ENCODE peak calls at places on chromosomes 13 and 19, in five cellular contexts. One of them, this sample, is unnamed.
A peak's percentile ranks its signal among the peaks of the same experiment; 100 is the strongest.

GRCh38 chr13:40186636-40187323 is 479.7 kb downstream of the FOXO1 start:
- DNase-seq in NCI-H1105: no peak
- DNase-seq in endothelial cell: no peak
- DNase-seq in CD4-positive, alpha-beta T cell: peak; percentile 22
- DNase-seq in stimulated activated CD4-positive, alpha-beta T cell treated with anti-CD3 and anti-CD28 coated beads, Interleukin-2, amount 100 ng/mL, for 48 hours: no peak
- DNase-seq in this sample: no peak

GRCh38 chr13:43054803-43055802 is 31.7 kb downstream of the DNAJC15 start:
- DNase-seq in stimulated activated CD4-positive, alpha-beta T cell treated with anti-CD3 and anti-CD28 coated beads, Interleukin-2, amount 100 ng/mL, for 48 hours: no peak
- DNase-seq in CD4-positive, alpha-beta T cell: peak; percentile 10
- DNase-seq in endothelial cell: peak; percentile 5
- DNase-seq in NCI-H1105: no peak
- DNase-seq in this sample: peak; percentile 80

GRCh38 chr19:48715681-48716171 is 3.8 kb downstream of the MAMSTR start:
- DNase-seq in CD4-positive, alpha-beta T cell: no peak
- DNase-seq in stimulated activated CD4-positive, alpha-beta T cell treated with anti-CD3 and anti-CD28 coated beads, Interleukin-2, amount 100 ng/mL, for 48 hours: no peak
- DNase-seq in NCI-H1105: no peak
- DNase-seq in endothelial cell: no peak
- DNase-seq in this sample: no peak

GRCh38 chr19:42246869-42247630 is 4.6 kb upstream of the GSK3A start:
- DNase-seq in CD4-positive, alpha-beta T cell: no peak
- DNase-seq in NCI-H1105: no peak
- DNase-seq in endothelial cell: no peak
- DNase-seq in stimulated activated CD4-positive, alpha-beta T cell treated with anti-CD3 and anti-CD28 coated beads, Interleukin-2, amount 100 ng/mL, for 48 hours: no peak
- DNase-seq in this sample: peak; percentile 24

GRCh38 chr13:41709511-41709910 is 251.4 kb downstream of the VWA8 start:
- DNase-seq in stimulated activated CD4-positive, alpha-beta T cell treated with anti-CD3 and anti-CD28 coated beads, Interleukin-2, amount 100 ng/mL, for 48 hours: no peak
- DNase-seq in NCI-H1105: no peak
- DNase-seq in endothelial cell: no peak
- DNase-seq in CD4-positive, alpha-beta T cell: no peak
- DNase-seq in this sample: no peak

GRCh38 chr19:40356681-40357595 is 8.4 kb downstream of the PLD3 start:
- DNase-seq in stimulated activated CD4-positive, alpha-beta T cell treated with anti-CD3 and anti-CD28 coated beads, Interleukin-2, amount 100 ng/mL, for 48 hours: no peak
- DNase-seq in CD4-positive, alpha-beta T cell: no peak
- DNase-seq in NCI-H1105: no peak
- DNase-seq in endothelial cell: no peak
- DNase-seq in this sample: no peak

GRCh38 chr19:37333457-37333856 is 37.4 kb upstream of the ZNF527 start:
- DNase-seq in endothelial cell: no peak
- DNase-seq in CD4-positive, alpha-beta T cell: no peak
- DNase-seq in NCI-H1105: no peak
- DNase-seq in stimulated activated CD4-positive, alpha-beta T cell treated with anti-CD3 and anti-CD28 coated beads, Interleukin-2, amount 100 ng/mL, for 48 hours: no peak
- DNase-seq in this sample: peak; percentile 53

GRCh38 chr19:4197228-4197624 is 14.7 kb downstream of the ANKRD24 start:
- DNase-seq in stimulated activated CD4-positive, alpha-beta T cell treated with anti-CD3 and anti-CD28 coated beads, Interleukin-2, amount 100 ng/mL, for 48 hours: no peak
- DNase-seq in endothelial cell: no peak
- DNase-seq in NCI-H1105: no peak
- DNase-seq in CD4-positive, alpha-beta T cell: no peak
- DNase-seq in this sample: no peak

GRCh38 chr19:29675120-29675649 is 9.9 kb downstream of the PLEKHF1 start:
- DNase-seq in NCI-H1105: no peak
- DNase-seq in stimulated activated CD4-positive, alpha-beta T cell treated with anti-CD3 and anti-CD28 coated beads, Interleukin-2, amount 100 ng/mL, for 48 hours: no peak
- DNase-seq in endothelial cell: no peak
- DNase-seq in CD4-positive, alpha-beta T cell: no peak
- DNase-seq in this sample: no peak

GRCh38 chr13:96036515-96036914 is 16.7 kb downstream of the UGGT2 start:
- DNase-seq in CD4-positive, alpha-beta T cell: no peak
- DNase-seq in endothelial cell: no peak
- DNase-seq in NCI-H1105: no peak
- DNase-seq in stimulated activated CD4-positive, alpha-beta T cell treated with anti-CD3 and anti-CD28 coated beads, Interleukin-2, amount 100 ng/mL, for 48 hours: no peak
- DNase-seq in this sample: no peak

GRCh38 chr13:81929988-81930387 is 1589.1 kb upstream of the SPRY2 start:
- DNase-seq in NCI-H1105: no peak
- DNase-seq in stimulated activated CD4-positive, alpha-beta T cell treated with anti-CD3 and anti-CD28 coated beads, Interleukin-2, amount 100 ng/mL, for 48 hours: no peak
- DNase-seq in CD4-positive, alpha-beta T cell: no peak
- DNase-seq in endothelial cell: no peak
- DNase-seq in this sample: peak; percentile 48

GRCh38 chr19:30742539-30742938 is 370.4 kb downstream of the ZNF536 start:
- DNase-seq in NCI-H1105: no peak
- DNase-seq in CD4-positive, alpha-beta T cell: no peak
- DNase-seq in stimulated activated CD4-positive, alpha-beta T cell treated with anti-CD3 and anti-CD28 coated beads, Interleukin-2, amount 100 ng/mL, for 48 hours: no peak
- DNase-seq in endothelial cell: no peak
- DNase-seq in this sample: no peak

GRCh38 chr19:38669532-38669931 is 22.1 kb downstream of the ACTN4 start:
- DNase-seq in CD4-positive, alpha-beta T cell: peak; percentile 29
- DNase-seq in NCI-H1105: no peak
- DNase-seq in endothelial cell: no peak
- DNase-seq in stimulated activated CD4-positive, alpha-beta T cell treated with anti-CD3 and anti-CD28 coated beads, Interleukin-2, amount 100 ng/mL, for 48 hours: no peak
- DNase-seq in this sample: no peak

GRCh38 chr19:17967258-17968051 is 548 bp downstream of the KCNN1 start:
- DNase-seq in NCI-H1105: peak; percentile 16
- DNase-seq in endothelial cell: no peak
- DNase-seq in CD4-positive, alpha-beta T cell: no peak
- DNase-seq in stimulated activated CD4-positive, alpha-beta T cell treated with anti-CD3 and anti-CD28 coated beads, Interleukin-2, amount 100 ng/mL, for 48 hours: no peak
- DNase-seq in this sample: no peak

GRCh38 chr13:44271031-44271433 is 102.6 kb upstream of the SERP2 start:
- DNase-seq in NCI-H1105: no peak
- DNase-seq in stimulated activated CD4-positive, alpha-beta T cell treated with anti-CD3 and anti-CD28 coated beads, Interleukin-2, amount 100 ng/mL, for 48 hours: no peak
- DNase-seq in CD4-positive, alpha-beta T cell: no peak
- DNase-seq in endothelial cell: no peak
- DNase-seq in this sample: peak; percentile 90

GRCh38 chr19:55213547-55213946 is 4.2 kb upstream of the PTPRH start:
- DNase-seq in CD4-positive, alpha-beta T cell: no peak
- DNase-seq in stimulated activated CD4-positive, alpha-beta T cell treated with anti-CD3 and anti-CD28 coated beads, Interleukin-2, amount 100 ng/mL, for 48 hours: no peak
- DNase-seq in endothelial cell: no peak
- DNase-seq in NCI-H1105: no peak
- DNase-seq in this sample: no peak

GRCh38 chr13:76969488-76970365 is 21.4 kb downstream of the ACOD1 start:
- DNase-seq in NCI-H1105: no peak
- DNase-seq in stimulated activated CD4-positive, alpha-beta T cell treated with anti-CD3 and anti-CD28 coated beads, Interleukin-2, amount 100 ng/mL, for 48 hours: no peak
- DNase-seq in endothelial cell: no peak
- DNase-seq in CD4-positive, alpha-beta T cell: no peak
- DNase-seq in this sample: no peak

GRCh38 chr13:46577656-46578589 is 25.0 kb downstream of the LRCH1 start:
- DNase-seq in NCI-H1105: no peak
- DNase-seq in CD4-positive, alpha-beta T cell: no peak
- DNase-seq in endothelial cell: no peak
- DNase-seq in stimulated activated CD4-positive, alpha-beta T cell treated with anti-CD3 and anti-CD28 coated beads, Interleukin-2, amount 100 ng/mL, for 48 hours: no peak
- DNase-seq in this sample: peak; percentile 33

GRCh38 chr13:52848455-52849190 is at the start of gene PCDH8:
- DNase-seq in NCI-H1105: peak; percentile 66
- DNase-seq in stimulated activated CD4-positive, alpha-beta T cell treated with anti-CD3 and anti-CD28 coated beads, Interleukin-2, amount 100 ng/mL, for 48 hours: no peak
- DNase-seq in endothelial cell: peak; percentile 77
- DNase-seq in CD4-positive, alpha-beta T cell: no peak
- DNase-seq in this sample: no peak

GRCh38 chr19:5003781-5004180 is 34.9 kb downstream of the KDM4B start:
- DNase-seq in NCI-H1105: no peak
- DNase-seq in stimulated activated CD4-positive, alpha-beta T cell treated with anti-CD3 and anti-CD28 coated beads, Interleukin-2, amount 100 ng/mL, for 48 hours: no peak
- DNase-seq in CD4-positive, alpha-beta T cell: no peak
- DNase-seq in endothelial cell: no peak
- DNase-seq in this sample: no peak

GRCh38 chr19:44050740-44051653 is 839 bp upstream of the ZNF223 start:
- DNase-seq in endothelial cell: no peak
- DNase-seq in NCI-H1105: peak; percentile 62
- DNase-seq in stimulated activated CD4-positive, alpha-beta T cell treated with anti-CD3 and anti-CD28 coated beads, Interleukin-2, amount 100 ng/mL, for 48 hours: peak; percentile 6
- DNase-seq in CD4-positive, alpha-beta T cell: peak; percentile 8
- DNase-seq in this sample: peak; percentile 17

GRCh38 chr13:47135800-47136658 is 239.2 kb upstream of the HTR2A start:
- DNase-seq in NCI-H1105: no peak
- DNase-seq in CD4-positive, alpha-beta T cell: no peak
- DNase-seq in stimulated activated CD4-positive, alpha-beta T cell treated with anti-CD3 and anti-CD28 coated beads, Interleukin-2, amount 100 ng/mL, for 48 hours: no peak
- DNase-seq in endothelial cell: no peak
- DNase-seq in this sample: no peak

GRCh38 chr19:11736696-11737095 is 2.0 kb downstream of the ZNF823 start:
- DNase-seq in NCI-H1105: no peak
- DNase-seq in stimulated activated CD4-positive, alpha-beta T cell treated with anti-CD3 and anti-CD28 coated beads, Interleukin-2, amount 100 ng/mL, for 48 hours: no peak
- DNase-seq in CD4-positive, alpha-beta T cell: no peak
- DNase-seq in endothelial cell: no peak
- DNase-seq in this sample: peak; percentile 68

GRCh38 chr13:29849071-29849541 is 1.3 kb downstream of the UBL3 start:
- DNase-seq in NCI-H1105: no peak
- DNase-seq in CD4-positive, alpha-beta T cell: no peak
- DNase-seq in stimulated activated CD4-positive, alpha-beta T cell treated with anti-CD3 and anti-CD28 coated beads, Interleukin-2, amount 100 ng/mL, for 48 hours: no peak
- DNase-seq in endothelial cell: peak; percentile 7
- DNase-seq in this sample: peak; percentile 62

GRCh38 chr13:109938255-109938936 is 152.0 kb upstream of the IRS2 start:
- DNase-seq in stimulated activated CD4-positive, alpha-beta T cell treated with anti-CD3 and anti-CD28 coated beads, Interleukin-2, amount 100 ng/mL, for 48 hours: no peak
- DNase-seq in NCI-H1105: no peak
- DNase-seq in CD4-positive, alpha-beta T cell: no peak
- DNase-seq in endothelial cell: no peak
- DNase-seq in this sample: no peak

GRCh38 chr13:114151565-114152284 is 19.3 kb upstream of the RASA3 start:
- DNase-seq in NCI-H1105: peak; percentile 76
- DNase-seq in endothelial cell: no peak
- DNase-seq in stimulated activated CD4-positive, alpha-beta T cell treated with anti-CD3 and anti-CD28 coated beads, Interleukin-2, amount 100 ng/mL, for 48 hours: no peak
- DNase-seq in CD4-positive, alpha-beta T cell: peak; percentile 67
- DNase-seq in this sample: no peak

GRCh38 chr19:39126593-39127187 is 1.1 kb downstream of the PAK4 start:
- DNase-seq in endothelial cell: no peak
- DNase-seq in stimulated activated CD4-positive, alpha-beta T cell treated with anti-CD3 and anti-CD28 coated beads, Interleukin-2, amount 100 ng/mL, for 48 hours: no peak
- DNase-seq in NCI-H1105: no peak
- DNase-seq in CD4-positive, alpha-beta T cell: no peak
- DNase-seq in this sample: peak; percentile 23

GRCh38 chr19:29263305-29264080 is 50.5 kb upstream of the UQCRFS1 start:
- DNase-seq in stimulated activated CD4-positive, alpha-beta T cell treated with anti-CD3 and anti-CD28 coated beads, Interleukin-2, amount 100 ng/mL, for 48 hours: peak; percentile 57
- DNase-seq in endothelial cell: peak; percentile 77
- DNase-seq in NCI-H1105: peak; percentile 5
- DNase-seq in CD4-positive, alpha-beta T cell: peak; percentile 26
- DNase-seq in this sample: no peak

GRCh38 chr19:19460761-19461265 is 54.5 kb downstream of the TSSK6 start:
- DNase-seq in CD4-positive, alpha-beta T cell: peak; percentile 61
- DNase-seq in endothelial cell: peak; percentile 29
- DNase-seq in stimulated activated CD4-positive, alpha-beta T cell treated with anti-CD3 and anti-CD28 coated beads, Interleukin-2, amount 100 ng/mL, for 48 hours: peak; percentile 63
- DNase-seq in NCI-H1105: no peak
- DNase-seq in this sample: peak; percentile 57